ENCODE peak calls at places on chromosomes 13 and 19, in five cellular contexts. One of them, this sample, is unnamed.

GRCh38 chr19:44943801-44944249 is 1.8 kb downstream of the APOC4 start:
- DNase-seq in mucosa of gallbladder: peak; percentile 68
- DNase-seq in anterior cingulate cortex: peak; percentile 14
- DNase-seq in lower lobe of right lung: peak; percentile 90
- DNase-seq in mucosa of descending colon: no peak
- DNase-seq in this sample: no peak

GRCh38 chr13:75219479-75220237 is 262.3 kb downstream of the TBC1D4 start:
- DNase-seq in lower lobe of right lung: peak; percentile 83
- DNase-seq in mucosa of gallbladder: peak; percentile 80
- DNase-seq in anterior cingulate cortex: peak; percentile 85
- DNase-seq in mucosa of descending colon: peak; percentile 90
- DNase-seq in this sample: peak; percentile 84

GRCh38 chr13:20526664-20527063 is 1.0 kb upstream of the CRYL1 start:
- DNase-seq in mucosa of descending colon: no peak
- DNase-seq in lower lobe of right lung: no peak
- DNase-seq in mucosa of gallbladder: no peak
- DNase-seq in anterior cingulate cortex: no peak
- DNase-seq in this sample: peak; percentile 26

GRCh38 chr19:33683881-33684549 is 62.3 kb downstream of the CHST8 start:
- DNase-seq in mucosa of gallbladder: peak; percentile 43
- DNase-seq in mucosa of descending colon: peak; percentile 31
- DNase-seq in lower lobe of right lung: no peak
- DNase-seq in anterior cingulate cortex: no peak
- DNase-seq in this sample: peak; percentile 59

GRCh38 chr19:23882493-23882892 is 32.2 kb upstream of the ZNF726 start:
- DNase-seq in lower lobe of right lung: no peak
- DNase-seq in mucosa of gallbladder: peak; percentile 72
- DNase-seq in anterior cingulate cortex: no peak
- DNase-seq in mucosa of descending colon: peak; percentile 41
- DNase-seq in this sample: no peak

GRCh38 chr13:77833331-77833863 is 85.2 kb downstream of the EDNRB start:
- DNase-seq in lower lobe of right lung: no peak
- DNase-seq in anterior cingulate cortex: no peak
- DNase-seq in mucosa of descending colon: no peak
- DNase-seq in mucosa of gallbladder: no peak
- DNase-seq in this sample: peak; percentile 87

GRCh38 chr19:52343548-52343947 is 7.5 kb downstream of the ZNF610 start:
- DNase-seq in lower lobe of right lung: no peak
- DNase-seq in anterior cingulate cortex: peak; percentile 6
- DNase-seq in mucosa of gallbladder: peak; percentile 31
- DNase-seq in mucosa of descending colon: peak; percentile 24
- DNase-seq in this sample: peak; percentile 27

GRCh38 chr13:73304442-73304841 is 245.6 kb downstream of the KLF5 start:
- DNase-seq in mucosa of gallbladder: no peak
- DNase-seq in mucosa of descending colon: no peak
- DNase-seq in lower lobe of right lung: no peak
- DNase-seq in anterior cingulate cortex: no peak
- DNase-seq in this sample: no peak

GRCh38 chr13:46667687-46668281 is 114.8 kb downstream of the LRCH1 start:
- DNase-seq in mucosa of gallbladder: no peak
- DNase-seq in lower lobe of right lung: no peak
- DNase-seq in mucosa of descending colon: no peak
- DNase-seq in anterior cingulate cortex: no peak
- DNase-seq in this sample: peak; percentile 40

GRCh38 chr13:90302113-90302512 is 1045.4 kb upstream of the MIR17HG start:
- DNase-seq in lower lobe of right lung: no peak
- DNase-seq in mucosa of gallbladder: no peak
- DNase-seq in mucosa of descending colon: no peak
- DNase-seq in anterior cingulate cortex: no peak
- DNase-seq in this sample: no peak

GRCh38 chr13:93861818-93862217 is 617.7 kb downstream of the DCT start:
- DNase-seq in anterior cingulate cortex: no peak
- DNase-seq in mucosa of descending colon: no peak
- DNase-seq in mucosa of gallbladder: no peak
- DNase-seq in lower lobe of right lung: no peak
- DNase-seq in this sample: peak; percentile 8

GRCh38 chr19:55703790-55704215 is 28.8 kb downstream of the EPN1 start:
- DNase-seq in mucosa of gallbladder: peak; percentile 50
- DNase-seq in lower lobe of right lung: no peak
- DNase-seq in mucosa of descending colon: peak; percentile 79
- DNase-seq in anterior cingulate cortex: peak; percentile 25
- DNase-seq in this sample: no peak

GRCh38 chr13:46181799-46182490 is at the start of gene LCP1:
- DNase-seq in anterior cingulate cortex: no peak
- DNase-seq in mucosa of descending colon: no peak
- DNase-seq in mucosa of gallbladder: peak; percentile 52
- DNase-seq in lower lobe of right lung: no peak
- DNase-seq in this sample: no peak

This sample was measured in cardiac muscle cell.